ENCODE peak calls at places on chromosome X, in five cellular contexts. Z, X, E, I and S are unnamed samples.

GRCh38 chrX:2703991-2704369 is 12.9 kb downstream of the CD99 start:
- DNase-seq in X (no peak), E (no peak), I (no peak), Z (peak; percentile 73), S (no peak)

GRCh38 chrX:129566081-129566480 is 26.0 kb downstream of the OCRL start:
- DNase-seq in X (no peak), I (no peak), E (no peak), Z (peak; percentile 18), S (no peak)

GRCh38 chrX:96183843-96184242 is 500.8 kb upstream of the DIAPH2 start:
- DNase-seq in E (no peak), Z (peak; percentile 14), I (no peak), X (no peak), S (no peak)

GRCh38 chrX:22699591-22700091 is 300.1 kb upstream of the DDX53 start:
- DNase-seq in E (peak; percentile 78), Z (peak; percentile 87), I (no peak), X (no peak), S (no peak)

GRCh38 chrX:5644786-5645185 is 583.9 kb downstream of the NLGN4X start:
- DNase-seq in I (no peak), E (no peak), X (no peak), Z (no peak), S (no peak)

GRCh38 chrX:72714471-72714916 is 388 bp upstream of the PHKA1 start:
- DNase-seq in X (no peak), I (peak; percentile 76), E (peak; percentile 52), Z (peak; percentile 75), S (peak; percentile 50)

GRCh38 chrX:72079607-72080006 is 52.1 kb downstream of the RTL5 start:
- DNase-seq in X (no peak), Z (no peak), E (no peak), I (no peak), S (no peak)

GRCh38 chrX:18654873-18655836 is 16.8 kb downstream of the RS1 start:
- DNase-seq in I (no peak), E (no peak), X (no peak), Z (no peak), S (no peak)

GRCh38 chrX:108122748-108123147 is 31.2 kb downstream of the ATG4A start:
- DNase-seq in X (peak; percentile 37), Z (peak; percentile 12), E (no peak), I (no peak), S (peak; percentile 4)

GRCh38 chrX:55593756-55594257 is 29.4 kb upstream of the FOXR2 start:
- DNase-seq in I (no peak), Z (no peak), X (no peak), E (no peak), S (no peak)

GRCh38 chrX:29841750-29842149 is 373.6 kb upstream of the MAGEB2 start:
- DNase-seq in Z (peak; percentile 57), I (no peak), E (no peak), X (no peak), S (no peak)

GRCh38 chrX:9340619-9341304 is 124.1 kb upstream of the TBL1X start:
- DNase-seq in E (no peak), I (no peak), X (no peak), Z (peak; percentile 61), S (no peak)

GRCh38 chrX:74550295-74550802 is 64.1 kb downstream of the RLIM start:
- DNase-seq in E (peak; percentile 55), I (peak; percentile 91), X (peak; percentile 45), Z (peak; percentile 72), S (peak; percentile 50)

GRCh38 chrX:128897611-128898010 is 625.7 kb downstream of the SMARCA1 start:
- DNase-seq in I (no peak), X (no peak), Z (no peak), E (no peak), S (no peak)